ENCODE peak calls at places on chromosomes 11 and 22, in five cellular contexts. J, F, W, U and E are unnamed samples.

GRCh38 chr11:125268611-125269010 is 104.1 kb downstream of the PKNOX2 start:
- DNase-seq in U (no peak), J (no peak), W (no peak), F (no peak), E (no peak)

GRCh38 chr11:23542816-23543215 is 682.5 kb upstream of the CCDC179 start:
- DNase-seq in W (no peak), J (no peak), U (no peak), F (no peak), E (no peak)

GRCh38 chr11:13016415-13016814 is 7.3 kb downstream of the RASSF10 start:
- DNase-seq in W (no peak), U (no peak), J (no peak), F (no peak), E (no peak)

GRCh38 chr22:41117127-41117965 is 25.0 kb downstream of the EP300 start:
- DNase-seq in U (no peak), W (no peak), J (no peak), F (no peak), E (no peak)

GRCh38 chr11:96098511-96099241 is 174.8 kb upstream of the MTMR2 start:
- DNase-seq in U (no peak), F (no peak), J (no peak), W (no peak), E (no peak)

GRCh38 chr11:80958414-80958813 is 1517.6 kb upstream of the TENM4 start:
- DNase-seq in F (peak), J (no peak), U (no peak), W (no peak), E (no peak)

GRCh38 chr11:58654079-58654907 is 31.8 kb downstream of the CNTF start:
- DNase-seq in F (peak), J (peak), U (peak), W (peak), E (peak)

GRCh38 chr11:32809313-32809712 is 14.9 kb upstream of the CCDC73 start:
- DNase-seq in U (peak), W (no peak), J (peak), F (peak), E (peak)

GRCh38 chr11:69215784-69216415 is 60.2 kb downstream of the SMIM38 start:
- DNase-seq in W (no peak), U (no peak), J (no peak), F (no peak), E (no peak)

GRCh38 chr22:22877523-22878210 is 9.9 kb upstream of the IGLL5 start:
- DNase-seq in J (peak), F (peak), W (peak), U (peak), E (peak)

GRCh38 chr11:8480858-8481257 is 113.2 kb downstream of the STK33 start:
- DNase-seq in J (no peak), F (no peak), U (no peak), W (no peak), E (no peak)

GRCh38 chr22:28031383-28031922 is 112.4 kb upstream of the PITPNB start:
- DNase-seq in F (no peak), U (no peak), J (no peak), W (no peak), E (no peak)

GRCh38 chr11:75259711-75260110 is 19.1 kb downstream of the TPBGL start:
- DNase-seq in U (no peak), F (no peak), W (no peak), J (no peak), E (no peak)

GRCh38 chr22:48890693-48891554 is 936.7 kb downstream of the BRD1 start:
- DNase-seq in W (no peak), J (no peak), F (no peak), U (no peak), E (no peak)

GRCh38 chr11:61334434-61335354 is 1.7 kb downstream of the TKFC start:
- DNase-seq in F (no peak), U (no peak), W (no peak), J (no peak), E (no peak)

GRCh38 chr22:25067851-25068421 is 115.4 kb downstream of the KIAA1671 start:
- DNase-seq in U (no peak), J (peak), F (peak), W (peak), E (no peak)

GRCh38 chr22:44381761-44382454 is 69.2 kb upstream of the SHISAL1 start:
- DNase-seq in F (no peak), W (no peak), J (no peak), U (no peak), E (no peak)

GRCh38 chr22:24413726-24414385 is 13.5 kb upstream of the ADORA2A start:
- DNase-seq in J (no peak), U (no peak), F (no peak), W (no peak), E (no peak)

GRCh38 chr22:38017272-38017920 is 33.0 kb upstream of the SOX10 start:
- DNase-seq in U (no peak), W (no peak), J (no peak), F (no peak), E (no peak)

GRCh38 chr22:26168199-26168915 is 905 bp upstream of the SEZ6L start:
- DNase-seq in F (no peak), U (peak), W (no peak), J (no peak), E (no peak)

GRCh38 chr11:68843703-68844312 is 2.1 kb upstream of the CPT1A start:
- DNase-seq in J (peak), U (no peak), W (peak), F (no peak), E (no peak)

GRCh38 chr11:27183672-27184457 is 143.2 kb downstream of the BBOX1 start:
- DNase-seq in W (peak), F (no peak), U (peak), J (peak), E (no peak)

GRCh38 chr11:13502492-13502891 is 6.7 kb upstream of the PTH start:
- DNase-seq in F (no peak), J (no peak), W (no peak), U (no peak), E (no peak)

GRCh38 chr11:69704508-69705245 is 855 bp upstream of the FGF19 start:
- DNase-seq in J (no peak), W (no peak), U (peak), F (no peak), E (no peak)